ENCODE peak calls at places on chromosomes 11 and 22, in six cellular contexts. U is H9, V is body of pancreas, I is thoracic aorta, W is SK-N-SH, R is testis. Y is an unnamed sample. For H3K4me1 and H3K9me3, the result is how much of the 10 kb centered on the place peaks cover.

GRCh38 chr11:6297831-6298230 is 22.5 kb downstream of the CAVIN3 start:
- DNase-seq in U (no peak), V (no peak), I (no peak), W (no peak), R (no peak), Y (peak)

GRCh38 chr11:100573911-100574513 is 113.1 kb upstream of the ARHGAP42 start:
- DNase-seq in U (no peak), V (no peak), I (no peak), W (no peak), R (no peak), Y (no peak)

GRCh38 chr11:10455637-10456487 is 798 bp downstream of the AMPD3 start:
- DNase-seq in U (peak), V (peak), I (no peak), W (peak), R (peak), Y (peak)

GRCh38 chr11:8070417-8071101 is 10.5 kb upstream of the TUB start:
- DNase-seq in U (no peak), V (no peak), I (no peak), W (peak), R (no peak), Y (no peak)

GRCh38 chr11:102347526-102348331 is 715 bp downstream of the BIRC2 start:
- DNase-seq in U (no peak), V (peak), I (no peak), W (peak), R (peak), Y (no peak)

GRCh38 chr11:108958446-108959123 is 293.7 kb downstream of the DDX10 start:
- DNase-seq in U (no peak), V (no peak), I (no peak), W (peak), R (no peak), Y (peak)

GRCh38 chr11:108697872-108698473 is 33.1 kb downstream of the DDX10 start:
- DNase-seq in U (peak), V (peak), I (no peak), W (peak), R (peak), Y (peak)

GRCh38 chr22:33519140-33519973 is 400.9 kb downstream of the LARGE1 start:
- DNase-seq in U (peak), V (peak), I (no peak), W (peak), R (peak), Y (peak)

GRCh38 chr11:41099654-41100053 is 359.8 kb downstream of the LRRC4C start:
- DNase-seq in U (no peak), V (no peak), I (no peak), W (no peak), R (no peak), Y (no peak)

GRCh38 chr11:62556102-62556871 is 9.7 kb upstream of the AHNAK start:
- DNase-seq in U (peak), V (peak), I (peak), W (peak), R (peak), Y (peak)

GRCh38 chr11:60985991-60986915 is 14.8 kb downstream of the CD6 start:
- DNase-seq in U (no peak), V (peak), I (no peak), W (no peak), R (no peak), Y (no peak)

GRCh38 chr11:86688398-86689179 is 16.2 kb upstream of the ME3 start:
- DNase-seq in U (no peak), V (no peak), I (no peak), W (no peak), R (no peak), Y (peak)

GRCh38 chr11:123561046-123561781 is 93.2 kb downstream of the SCN3B start:
- DNase-seq in U (peak), V (peak), I (no peak), W (peak), R (peak), Y (peak)

GRCh38 chr11:107263865-107264563 is 193.6 kb downstream of the CWF19L2 start:
- DNase-seq in U (no peak), V (no peak), I (no peak), W (no peak), R (no peak), Y (no peak)

GRCh38 chr11:27191061-27191460 is 150.4 kb downstream of the BBOX1 start:
- DNase-seq in U (no peak), V (no peak), I (no peak), W (no peak), R (no peak), Y (no peak)

GRCh38 chr11:72144807-72145565 is 9.5 kb downstream of the FOLR3 start:
- DNase-seq in U (no peak), V (no peak), I (no peak), W (no peak), R (no peak), Y (peak)

GRCh38 chr11:108886608-108887007 is 221.7 kb downstream of the DDX10 start:
- DNase-seq in U (no peak), V (no peak), I (no peak), W (no peak), R (no peak), Y (no peak)

GRCh38 chr11:31827458-31828206 is 16.5 kb upstream of the PAX6 start:
- DNase-seq in U (no peak), V (no peak), I (no peak), W (no peak), R (no peak), Y (no peak)

GRCh38 chr11:45005106-45005505 is 54.4 kb upstream of the TP53I11 start:
- DNase-seq in U (no peak), V (no peak), I (no peak), W (no peak), R (no peak), Y (no peak)

GRCh38 chr22:20552913-20553401 is 45.5 kb downstream of the MED15 start:
- DNase-seq in U (no peak), V (peak), I (no peak), W (no peak), R (no peak), Y (no peak)

GRCh38 chr11:35303596-35304392 is 115.6 kb downstream of the SLC1A2 start:
- DNase-seq in U (no peak), V (peak), I (peak), W (no peak), R (peak), Y (no peak)

GRCh38 chr22:39473856-39474255 is 17.0 kb downstream of the MGAT3 start:
- DNase-seq in U (no peak), V (no peak), I (no peak), W (no peak), R (no peak), Y (no peak)

GRCh38 chr22:34111210-34111824 is 191.0 kb upstream of the LARGE1 start:
- DNase-seq in U (peak), V (peak), I (no peak), W (peak), R (peak), Y (no peak)

GRCh38 chr11:9796276-9796675 is 132.4 kb downstream of the SWAP70 start:
- DNase-seq in U (no peak), V (no peak), I (no peak), W (no peak), R (no peak), Y (no peak)

GRCh38 chr22:37127350-37127878 is 17.9 kb upstream of the TMPRSS6 start:
- DNase-seq in U (no peak), V (no peak), I (no peak), W (no peak), R (no peak), Y (no peak)

GRCh38 chr11:8593935-8594909 is at the start of gene STK33:
- DNase-seq in U (peak), V (peak), I (no peak), W (peak), R (peak), Y (no peak)

GRCh38 chr11:32056445-32056844 is 34.4 kb upstream of the RCN1 start:
- DNase-seq in U (no peak), V (no peak), I (no peak), W (no peak), R (no peak), Y (no peak)

GRCh38 chr22:23438216-23438615 is 141.9 kb downstream of the IGLL1 start:
- DNase-seq in U (no peak), V (no peak), I (no peak), W (no peak), R (no peak), Y (no peak)

GRCh38 chr11:76623171-76623883 is 47.2 kb downstream of the LRRC32 start:
- DNase-seq in U (no peak), V (no peak), I (no peak), W (no peak), R (no peak), Y (peak)

GRCh38 chr11:110909331-110909730 is 197.1 kb upstream of the ARHGAP20 start:
- DNase-seq in U (no peak), V (no peak), I (no peak), W (no peak), R (no peak), Y (no peak)

GRCh38 chr22:46673677-46674236 is 53.6 kb downstream of the GRAMD4 start:
- DNase-seq in U (no peak), V (no peak), I (no peak), W (no peak), R (no peak), Y (no peak)

GRCh38 chr22:30283342-30283741 is 6.0 kb downstream of the CASTOR1 start:
- DNase-seq in U (no peak), V (no peak), I (no peak), W (no peak), R (no peak), Y (no peak)

GRCh38 chr11:122176651-122177050 is 60.6 kb upstream of the BLID start:
- DNase-seq in U (no peak), V (no peak), I (no peak), W (no peak), R (no peak), Y (no peak)

GRCh38 chr11:58575377-58576020 is at the start of gene LPXN:
- DNase-seq in U (no peak), V (peak), I (no peak), W (no peak), R (no peak), Y (no peak)

GRCh38 chr11:9121397-9121796 is 30.0 kb upstream of the SCUBE2 start:
- DNase-seq in U (peak), V (no peak), I (no peak), W (no peak), R (no peak), Y (no peak)

GRCh38 chr11:74425100-74425499 is 26.9 kb upstream of the PGM2L1 start:
- DNase-seq in U (no peak), V (no peak), I (no peak), W (no peak), R (no peak), Y (no peak)

GRCh38 chr11:79052539-79052938 is 388.3 kb downstream of the TENM4 start:
- DNase-seq in U (peak), V (peak), I (no peak), W (no peak), R (no peak), Y (no peak)

GRCh38 chr11:67381244-67381972 is 8.0 kb upstream of the CLCF1 start:
- DNase-seq in U (no peak), V (no peak), I (no peak), W (no peak), R (no peak), Y (no peak)

GRCh38 chr22:23061471-23062280 is 8.6 kb upstream of the GNAZ start:
- DNase-seq in U (no peak), V (no peak), I (no peak), W (peak), R (peak), Y (peak)

GRCh38 chr22:42410708-42411107 is 21.5 kb downstream of the NFAM1 start:
- DNase-seq in U (no peak), V (no peak), I (no peak), W (no peak), R (no peak), Y (no peak)
- H3K4me1 ChIP-seq in U (under half), V (under half), I (under half), W (under half), R (under half), Y (under half)

GRCh38 chr11:2645779-2646118 is 54.0 kb downstream of the KCNQ1OT1 start:
- DNase-seq in U (no peak), V (no peak), I (no peak), W (no peak), R (no peak), Y (no peak)
- H3K9me3 ChIP-seq in U (under half), V (under half), I (half or more), W (under half), R (under half), Y (half or more)

DNA sequence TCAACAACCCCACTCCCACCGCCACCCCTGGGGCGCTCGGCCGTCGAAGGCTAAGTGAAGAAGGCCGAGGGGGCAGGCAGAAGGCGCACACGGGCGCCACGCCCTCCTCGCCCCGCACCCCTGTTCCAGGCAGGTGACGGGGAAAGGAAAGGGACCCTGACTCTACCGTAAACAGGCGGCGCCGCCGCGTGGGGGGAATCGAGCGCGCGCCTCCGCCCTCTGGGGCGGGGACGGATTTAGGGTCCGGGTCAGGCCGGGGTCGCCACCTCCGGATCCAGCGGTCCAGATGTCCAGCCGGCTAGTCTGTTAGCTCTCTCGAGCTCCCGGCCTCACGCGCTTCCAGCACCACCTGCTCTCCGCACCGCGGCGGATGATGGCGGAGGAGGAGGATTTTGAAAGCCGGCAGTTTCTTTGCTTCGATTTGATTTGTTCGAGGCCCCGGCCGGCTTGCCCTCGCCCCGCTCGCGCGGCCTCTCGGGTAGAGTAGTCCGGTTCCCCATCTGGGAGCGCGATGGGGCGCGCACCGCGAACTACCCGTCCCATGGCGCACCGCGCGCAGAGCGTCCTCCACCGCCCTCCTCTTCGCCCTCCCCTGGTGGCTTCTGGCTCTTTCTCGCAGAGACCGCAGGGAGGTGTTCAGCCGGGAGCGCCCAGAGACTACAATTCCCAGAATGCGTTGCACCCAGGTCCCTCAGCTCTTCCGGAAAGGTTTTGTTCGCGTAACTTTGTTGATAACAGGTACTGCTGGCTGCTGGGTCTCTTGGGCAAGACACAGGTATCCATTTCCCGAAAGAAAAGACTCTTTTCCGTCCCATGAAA is at the start of gene RANGAP1:
- DNase-seq in U (peak), V (peak), I (peak), W (peak), R (peak), Y (peak)
- H3K4me1 ChIP-seq in U (under half), V (under half), I (under half), W (under half), R (under half), Y (half or more)

GRCh38 chr11:134644489-134645456 is 232.7 kb upstream of the B3GAT1 start:
- DNase-seq in U (no peak), V (no peak), I (no peak), W (no peak), R (no peak), Y (no peak)
- H3K9me3 ChIP-seq in U (under half), V (under half), I (under half), W (under half), R (under half), Y (under half)

GRCh38 chr11:114215428-114215827 is 80.8 kb upstream of the NNMT start:
- DNase-seq in U (no peak), V (no peak), I (no peak), W (no peak), R (no peak), Y (no peak)
- H3K4me1 ChIP-seq in U (under half), V (under half), I (under half), W (under half), R (under half), Y (under half)

DNA sequence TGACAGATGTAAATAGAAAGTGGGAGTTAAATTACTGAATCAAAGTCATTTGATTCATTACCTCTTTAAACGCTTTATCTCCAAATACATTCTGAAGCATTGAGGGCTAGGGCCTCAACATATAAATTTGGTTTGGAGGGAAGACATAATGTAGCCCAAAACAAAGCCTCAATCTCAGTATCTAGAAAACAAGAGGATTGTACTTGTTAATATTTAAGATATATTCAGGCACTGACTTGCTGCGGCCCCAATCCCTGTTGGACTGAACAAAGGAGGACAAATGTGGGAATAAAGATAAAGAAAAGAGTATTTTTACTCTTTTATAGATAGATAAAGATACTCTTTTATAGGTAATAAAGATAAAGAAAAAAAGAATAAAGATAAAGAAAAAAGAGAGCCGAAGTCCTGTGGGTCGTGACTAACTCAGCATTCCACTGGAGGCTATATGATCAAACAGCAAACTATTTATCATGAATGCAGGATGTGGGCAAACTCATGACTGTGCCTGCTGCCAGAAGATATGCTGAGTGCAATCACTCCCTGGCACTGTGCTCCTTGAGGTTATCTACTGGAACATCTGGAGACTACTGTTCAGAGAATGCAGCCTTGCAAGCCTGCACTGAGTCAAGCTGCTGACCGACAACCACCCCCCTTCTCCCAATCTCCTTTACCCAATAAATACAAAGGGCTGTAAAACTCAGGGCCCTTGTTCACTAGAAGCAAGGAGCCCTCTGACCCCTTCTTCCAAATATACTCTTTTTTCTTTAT is 6.9 kb downstream of the OR10V1 start:
- DNase-seq in U (no peak), V (peak), I (no peak), W (no peak), R (no peak), Y (peak)
- H3K9me3 ChIP-seq in U (under half), V (under half), I (under half), W (under half), R (under half), Y (under half)

GRCh38 chr11:83046626-83047172 is 25.0 kb downstream of the RAB30 start:
- DNase-seq in U (no peak), V (no peak), I (no peak), W (no peak), R (no peak), Y (no peak)
- H3K4me1 ChIP-seq in U (under half), V (under half), I (under half), W (under half), R (under half), Y (half or more)